ENCODE peak calls at places on chromosome 11, in nine cellular contexts. One of them, this sample, is unnamed.

GRCh38 chr11:11841605-11842425 is at the start of gene USP47:
- DNase-seq in AG04450: peak
- DNase-seq in uterus: peak
- DNase-seq in upper lobe of right lung: peak
- DNase-seq in fibroblast of lung: peak
- DNase-seq in right cardiac atrium: peak
- DNase-seq in skeletal muscle cell: peak
- DNase-seq in A549: peak
- DNase-seq in astrocyte of the spinal cord: peak
- DNase-seq in this sample: peak

GRCh38 chr11:111549869-111550203 is 9.3 kb downstream of the LAYN start:
- DNase-seq in AG04450: no peak
- DNase-seq in uterus: no peak
- DNase-seq in upper lobe of right lung: no peak
- DNase-seq in fibroblast of lung: no peak
- DNase-seq in right cardiac atrium: no peak
- DNase-seq in skeletal muscle cell: no peak
- DNase-seq in A549: no peak
- DNase-seq in astrocyte of the spinal cord: no peak
- DNase-seq in this sample: no peak

GRCh38 chr11:6988506-6988905 is 31.6 kb downstream of the ZNF214 start:
- DNase-seq in AG04450: no peak
- DNase-seq in uterus: no peak
- DNase-seq in upper lobe of right lung: no peak
- DNase-seq in fibroblast of lung: no peak
- DNase-seq in right cardiac atrium: no peak
- DNase-seq in skeletal muscle cell: no peak
- DNase-seq in A549: no peak
- DNase-seq in astrocyte of the spinal cord: peak
- DNase-seq in this sample: no peak

GRCh38 chr11:111917788-111918187 is 925 bp upstream of the C11orf52 start:
- DNase-seq in AG04450: no peak
- DNase-seq in uterus: no peak
- DNase-seq in upper lobe of right lung: no peak
- DNase-seq in fibroblast of lung: no peak
- DNase-seq in right cardiac atrium: no peak
- DNase-seq in skeletal muscle cell: no peak
- DNase-seq in A549: no peak
- DNase-seq in astrocyte of the spinal cord: no peak
- DNase-seq in this sample: no peak

GRCh38 chr11:34105957-34106504 is 602 bp downstream of the NAT10 start:
- DNase-seq in AG04450: no peak
- DNase-seq in uterus: no peak
- DNase-seq in upper lobe of right lung: no peak
- DNase-seq in fibroblast of lung: peak
- DNase-seq in right cardiac atrium: no peak
- DNase-seq in skeletal muscle cell: no peak
- DNase-seq in A549: no peak
- DNase-seq in astrocyte of the spinal cord: peak
- DNase-seq in this sample: no peak

GRCh38 chr11:44598831-44599230 is 33.4 kb downstream of the CD82 start:
- DNase-seq in AG04450: no peak
- DNase-seq in uterus: no peak
- DNase-seq in upper lobe of right lung: no peak
- DNase-seq in fibroblast of lung: no peak
- DNase-seq in right cardiac atrium: no peak
- DNase-seq in skeletal muscle cell: no peak
- DNase-seq in A549: no peak
- DNase-seq in astrocyte of the spinal cord: no peak
- DNase-seq in this sample: no peak

GRCh38 chr11:33064033-33064825 is 24.9 kb downstream of the TCP11L1 start:
- DNase-seq in AG04450: no peak
- DNase-seq in uterus: no peak
- DNase-seq in upper lobe of right lung: no peak
- DNase-seq in fibroblast of lung: no peak
- DNase-seq in right cardiac atrium: no peak
- DNase-seq in skeletal muscle cell: no peak
- DNase-seq in A549: no peak
- DNase-seq in astrocyte of the spinal cord: no peak
- DNase-seq in this sample: no peak

GRCh38 chr11:305834-306211 is 1.8 kb upstream of the IFITM2 start:
- DNase-seq in AG04450: no peak
- DNase-seq in uterus: no peak
- DNase-seq in upper lobe of right lung: no peak
- DNase-seq in fibroblast of lung: no peak
- DNase-seq in right cardiac atrium: no peak
- DNase-seq in skeletal muscle cell: no peak
- DNase-seq in A549: no peak
- DNase-seq in astrocyte of the spinal cord: no peak
- DNase-seq in this sample: no peak

GRCh38 chr11:40689823-40690222 is 769.6 kb downstream of the LRRC4C start:
- DNase-seq in AG04450: no peak
- DNase-seq in uterus: no peak
- DNase-seq in upper lobe of right lung: no peak
- DNase-seq in fibroblast of lung: no peak
- DNase-seq in right cardiac atrium: no peak
- DNase-seq in skeletal muscle cell: no peak
- DNase-seq in A549: no peak
- DNase-seq in astrocyte of the spinal cord: no peak
- DNase-seq in this sample: no peak

GRCh38 chr11:12281571-12282478 is 95.5 kb upstream of the PARVA start:
- DNase-seq in AG04450: peak
- DNase-seq in uterus: peak
- DNase-seq in upper lobe of right lung: peak
- DNase-seq in fibroblast of lung: peak
- DNase-seq in right cardiac atrium: peak
- DNase-seq in skeletal muscle cell: peak
- DNase-seq in A549: peak
- DNase-seq in astrocyte of the spinal cord: peak
- DNase-seq in this sample: peak

GRCh38 chr11:31882951-31883392 is 71.8 kb upstream of the PAX6 start:
- DNase-seq in AG04450: no peak
- DNase-seq in uterus: no peak
- DNase-seq in upper lobe of right lung: no peak
- DNase-seq in fibroblast of lung: no peak
- DNase-seq in right cardiac atrium: no peak
- DNase-seq in skeletal muscle cell: no peak
- DNase-seq in A549: no peak
- DNase-seq in astrocyte of the spinal cord: peak
- DNase-seq in this sample: no peak

GRCh38 chr11:117072517-117073218 is 25.6 kb downstream of the SIK3 start:
- DNase-seq in AG04450: peak
- DNase-seq in uterus: no peak
- DNase-seq in upper lobe of right lung: no peak
- DNase-seq in fibroblast of lung: peak
- DNase-seq in right cardiac atrium: no peak
- DNase-seq in skeletal muscle cell: peak
- DNase-seq in A549: peak
- DNase-seq in astrocyte of the spinal cord: peak
- DNase-seq in this sample: peak

GRCh38 chr11:116072776-116073175 is 568.6 kb upstream of the CADM1 start:
- DNase-seq in AG04450: no peak
- DNase-seq in uterus: no peak
- DNase-seq in upper lobe of right lung: no peak
- DNase-seq in fibroblast of lung: no peak
- DNase-seq in right cardiac atrium: no peak
- DNase-seq in skeletal muscle cell: no peak
- DNase-seq in A549: no peak
- DNase-seq in astrocyte of the spinal cord: no peak
- DNase-seq in this sample: peak

GRCh38 chr11:114111369-114112042 is 52.0 kb downstream of the ZBTB16 start:
- DNase-seq in AG04450: no peak
- DNase-seq in uterus: no peak
- DNase-seq in upper lobe of right lung: no peak
- DNase-seq in fibroblast of lung: peak
- DNase-seq in right cardiac atrium: no peak
- DNase-seq in skeletal muscle cell: peak
- DNase-seq in A549: no peak
- DNase-seq in astrocyte of the spinal cord: peak
- DNase-seq in this sample: no peak

GRCh38 chr11:91859666-91860065 is 365.0 kb upstream of the FAT3 start:
- DNase-seq in AG04450: no peak
- DNase-seq in uterus: no peak
- DNase-seq in upper lobe of right lung: no peak
- DNase-seq in fibroblast of lung: no peak
- DNase-seq in right cardiac atrium: no peak
- DNase-seq in skeletal muscle cell: no peak
- DNase-seq in A549: no peak
- DNase-seq in astrocyte of the spinal cord: no peak
- DNase-seq in this sample: no peak

GRCh38 chr11:75633409-75634011 is 35.3 kb downstream of the MAP6 start:
- DNase-seq in AG04450: no peak
- DNase-seq in uterus: no peak
- DNase-seq in upper lobe of right lung: no peak
- DNase-seq in fibroblast of lung: no peak
- DNase-seq in right cardiac atrium: no peak
- DNase-seq in skeletal muscle cell: no peak
- DNase-seq in A549: no peak
- DNase-seq in astrocyte of the spinal cord: no peak
- DNase-seq in this sample: no peak

GRCh38 chr11:9748361-9748970 is 84.6 kb downstream of the SWAP70 start:
- DNase-seq in AG04450: no peak
- DNase-seq in uterus: peak
- DNase-seq in upper lobe of right lung: peak
- DNase-seq in fibroblast of lung: peak
- DNase-seq in right cardiac atrium: peak
- DNase-seq in skeletal muscle cell: no peak
- DNase-seq in A549: peak
- DNase-seq in astrocyte of the spinal cord: peak
- DNase-seq in this sample: peak

GRCh38 chr11:119322921-119323531 is 6.1 kb upstream of the MCAM start:
- DNase-seq in AG04450: no peak
- DNase-seq in uterus: peak
- DNase-seq in upper lobe of right lung: no peak
- DNase-seq in fibroblast of lung: no peak
- DNase-seq in right cardiac atrium: no peak
- DNase-seq in skeletal muscle cell: no peak
- DNase-seq in A549: no peak
- DNase-seq in astrocyte of the spinal cord: no peak
- DNase-seq in this sample: no peak
- H3K4me3 ChIP-seq in AG04450: no peak
- H3K4me3 ChIP-seq in uterus: no peak
- H3K4me3 ChIP-seq in upper lobe of right lung: no peak
- H3K4me3 ChIP-seq in fibroblast of lung: no peak
- H3K4me3 ChIP-seq in right cardiac atrium: no peak
- H3K4me3 ChIP-seq in skeletal muscle cell: no peak
- H3K4me3 ChIP-seq in A549: no peak
- H3K4me3 ChIP-seq in astrocyte of the spinal cord: no peak
- H3K4me3 ChIP-seq in this sample: no peak

DNA sequence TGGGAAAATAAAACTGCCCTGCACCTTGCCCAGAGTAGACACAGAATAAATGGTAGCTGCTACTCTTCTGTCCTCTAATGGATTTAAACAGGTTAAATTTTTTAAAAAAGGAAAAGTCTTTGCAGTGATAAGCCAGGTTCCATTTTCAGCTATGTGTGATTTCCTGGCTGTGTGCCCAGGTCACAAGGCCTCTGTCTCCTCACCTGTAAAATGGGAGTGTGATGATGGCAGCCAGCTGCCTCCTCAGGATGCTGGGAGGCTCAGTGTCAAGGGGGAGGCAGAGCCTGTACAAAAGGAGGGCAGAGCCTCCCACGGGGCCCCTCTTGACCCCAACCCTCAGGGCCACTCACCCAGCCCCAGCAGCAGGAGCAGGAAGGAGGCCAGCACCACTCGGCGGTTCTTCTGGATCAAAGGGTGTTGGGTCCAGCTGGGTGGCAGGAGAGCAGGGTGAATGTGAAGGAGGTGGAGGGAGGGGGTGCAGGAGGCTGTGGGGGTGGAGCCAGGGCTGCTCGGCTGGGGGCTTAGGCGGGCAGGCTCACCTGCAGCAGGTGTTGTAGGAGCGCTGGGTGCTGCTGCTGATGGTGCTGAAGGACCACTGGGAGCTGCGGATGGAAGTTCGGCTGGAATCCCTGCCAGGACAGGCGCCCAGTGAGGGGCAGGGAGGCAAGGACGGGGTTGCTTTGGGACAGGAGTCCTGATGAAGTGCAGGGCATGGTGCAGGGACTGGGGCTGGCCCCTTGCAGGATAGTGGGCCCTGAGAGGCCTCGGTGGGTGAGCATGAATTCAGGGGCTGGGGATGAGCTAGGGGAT is 1.9 kb downstream of the TMEM134 start:
- DNase-seq in AG04450: no peak
- DNase-seq in uterus: no peak
- DNase-seq in upper lobe of right lung: peak
- DNase-seq in fibroblast of lung: no peak
- DNase-seq in right cardiac atrium: peak
- DNase-seq in skeletal muscle cell: no peak
- DNase-seq in A549: no peak
- DNase-seq in astrocyte of the spinal cord: no peak
- DNase-seq in this sample: no peak
- H3K4me3 ChIP-seq in AG04450: no peak
- H3K4me3 ChIP-seq in uterus: no peak
- H3K4me3 ChIP-seq in upper lobe of right lung: no peak
- H3K4me3 ChIP-seq in fibroblast of lung: no peak
- H3K4me3 ChIP-seq in right cardiac atrium: no peak
- H3K4me3 ChIP-seq in skeletal muscle cell: no peak
- H3K4me3 ChIP-seq in A549: no peak
- H3K4me3 ChIP-seq in astrocyte of the spinal cord: no peak
- H3K4me3 ChIP-seq in this sample: no peak

DNA sequence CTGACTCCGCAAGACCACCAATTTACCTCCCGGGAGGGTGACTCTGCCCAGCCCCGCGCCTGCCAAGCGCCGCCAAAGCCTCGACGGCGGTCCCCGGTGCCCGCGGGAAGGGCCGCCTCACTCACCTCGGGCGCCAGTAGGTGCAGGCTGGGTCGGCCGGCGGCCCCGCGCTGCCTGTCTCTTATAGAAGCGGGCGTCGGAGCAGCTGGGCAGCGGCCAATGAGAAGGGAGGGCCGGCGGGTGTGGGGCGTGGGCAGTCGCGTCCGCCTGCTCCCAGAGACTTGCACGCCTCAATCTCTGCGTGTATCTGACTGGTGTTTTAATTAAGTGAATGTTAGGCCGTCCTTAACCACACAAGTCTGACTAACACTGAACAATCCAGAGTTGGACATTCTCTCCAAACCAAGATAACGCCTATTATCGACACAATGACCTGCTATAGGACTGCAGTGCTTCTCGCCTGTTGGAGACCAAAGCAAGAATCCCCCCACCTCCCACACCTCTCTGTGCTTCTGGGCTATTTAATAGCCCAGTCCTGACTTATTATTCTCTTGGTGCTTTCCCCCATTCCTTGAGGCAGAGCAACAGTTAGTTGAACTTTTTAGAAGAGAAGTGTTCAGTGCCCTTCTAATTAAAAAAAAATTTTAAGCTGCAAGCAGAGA is at the start of gene TPH1:
- DNase-seq in AG04450: no peak
- DNase-seq in uterus: peak
- DNase-seq in upper lobe of right lung: peak
- DNase-seq in fibroblast of lung: peak
- DNase-seq in right cardiac atrium: peak
- DNase-seq in skeletal muscle cell: no peak
- DNase-seq in A549: no peak
- DNase-seq in astrocyte of the spinal cord: peak
- DNase-seq in this sample: peak
- H3K4me3 ChIP-seq in AG04450: no peak
- H3K4me3 ChIP-seq in uterus: no peak
- H3K4me3 ChIP-seq in upper lobe of right lung: no peak
- H3K4me3 ChIP-seq in fibroblast of lung: no peak
- H3K4me3 ChIP-seq in right cardiac atrium: peak
- H3K4me3 ChIP-seq in skeletal muscle cell: no peak
- H3K4me3 ChIP-seq in A549: peak
- H3K4me3 ChIP-seq in astrocyte of the spinal cord: no peak
- H3K4me3 ChIP-seq in this sample: no peak

GRCh38 chr11:2783536-2784082 is 83.8 kb upstream of the KCNQ1OT1 start:
- DNase-seq in AG04450: no peak
- DNase-seq in uterus: no peak
- DNase-seq in upper lobe of right lung: no peak
- DNase-seq in fibroblast of lung: peak
- DNase-seq in right cardiac atrium: no peak
- DNase-seq in skeletal muscle cell: no peak
- DNase-seq in A549: no peak
- DNase-seq in astrocyte of the spinal cord: no peak
- DNase-seq in this sample: no peak
- H3K4me3 ChIP-seq in AG04450: no peak
- H3K4me3 ChIP-seq in uterus: no peak
- H3K4me3 ChIP-seq in upper lobe of right lung: no peak
- H3K4me3 ChIP-seq in fibroblast of lung: no peak
- H3K4me3 ChIP-seq in right cardiac atrium: no peak
- H3K4me3 ChIP-seq in skeletal muscle cell: no peak
- H3K4me3 ChIP-seq in A549: no peak
- H3K4me3 ChIP-seq in astrocyte of the spinal cord: no peak
- H3K4me3 ChIP-seq in this sample: no peak

This sample was measured in body of pancreas.